ENCODE peak calls at places on chromosomes 1 and 21, in six cellular contexts. E is fibroblast of lung; N is GM23338; S is gastrocnemius medialis; X is lower lobe of right lung; V is CD8-positive, alpha-beta T cell. Z is an unnamed sample.

GRCh38 chr1:56491441-56491840 is 87.9 kb downstream of the PLPP3 start:
- DNase-seq in X (no peak), E (peak; percentile 42), V (no peak), S (no peak), N (no peak), Z (peak; percentile 43)

GRCh38 chr1:7376676-7377075 is 394.4 kb upstream of the VAMP3 start:
- DNase-seq in E (no peak), S (no peak), N (no peak), V (no peak), X (no peak), Z (no peak)

GRCh38 chr1:211068976-211069375 is 65.0 kb downstream of the KCNH1 start:
- DNase-seq in V (no peak), S (no peak), N (peak; percentile 18), E (no peak), X (no peak), Z (no peak)

GRCh38 chr1:158007180-158007579 is 13.7 kb downstream of the KIRREL1 start:
- DNase-seq in X (no peak), V (no peak), E (no peak), N (peak; percentile 49), S (no peak), Z (no peak)

GRCh38 chr21:40846566-40847411 is at the start of gene DSCAM:
- DNase-seq in E (peak; percentile 38), S (no peak), X (no peak), V (no peak), N (peak; percentile 41), Z (no peak)

GRCh38 chr1:27342778-27343638 is 1.2 kb downstream of the SYTL1 start:
- DNase-seq in N (no peak), X (peak; percentile 82), V (peak; percentile 66), S (no peak), E (no peak), Z (no peak)

GRCh38 chr1:202622388-202622787 is 87.9 kb downstream of the SYT2 start:
- DNase-seq in X (no peak), V (no peak), N (no peak), E (no peak), S (no peak), Z (no peak)

GRCh38 chr1:39322431-39322830 is 117.9 kb downstream of the MACF1 start:
- DNase-seq in E (no peak), S (no peak), V (no peak), X (no peak), N (no peak), Z (no peak)

GRCh38 chr1:229554886-229555621 is 3.5 kb downstream of the ABCB10 start:
- DNase-seq in V (no peak), N (no peak), S (no peak), X (no peak), E (no peak), Z (peak; percentile 41)
- H3K4me3 ChIP-seq in V (no peak overlapping the region), N (no peak overlapping the region), S (no peak overlapping the region), X (no peak overlapping the region), E (no peak overlapping the region), Z (no peak overlapping the region)

GRCh38 chr21:45586289-45586858 is 44.1 kb upstream of the SLC19A1 start:
- DNase-seq in E (no peak), S (no peak), N (no peak), X (no peak), V (no peak), Z (no peak)

GRCh38 chr21:45581322-45581712 is 39.1 kb upstream of the SLC19A1 start:
- DNase-seq in N (no peak), E (no peak), X (peak; percentile 37), S (no peak), V (no peak), Z (no peak)

GRCh38 chr21:45584786-45585185 is 42.5 kb upstream of the SLC19A1 start:
- DNase-seq in V (no peak), S (no peak), N (no peak), X (peak; percentile 38), E (no peak), Z (no peak)

GRCh38 chr21:45582128-45582527 is 39.9 kb upstream of the SLC19A1 start:
- DNase-seq in V (no peak), S (no peak), N (no peak), E (no peak), X (peak; percentile 37), Z (no peak)

DNA sequence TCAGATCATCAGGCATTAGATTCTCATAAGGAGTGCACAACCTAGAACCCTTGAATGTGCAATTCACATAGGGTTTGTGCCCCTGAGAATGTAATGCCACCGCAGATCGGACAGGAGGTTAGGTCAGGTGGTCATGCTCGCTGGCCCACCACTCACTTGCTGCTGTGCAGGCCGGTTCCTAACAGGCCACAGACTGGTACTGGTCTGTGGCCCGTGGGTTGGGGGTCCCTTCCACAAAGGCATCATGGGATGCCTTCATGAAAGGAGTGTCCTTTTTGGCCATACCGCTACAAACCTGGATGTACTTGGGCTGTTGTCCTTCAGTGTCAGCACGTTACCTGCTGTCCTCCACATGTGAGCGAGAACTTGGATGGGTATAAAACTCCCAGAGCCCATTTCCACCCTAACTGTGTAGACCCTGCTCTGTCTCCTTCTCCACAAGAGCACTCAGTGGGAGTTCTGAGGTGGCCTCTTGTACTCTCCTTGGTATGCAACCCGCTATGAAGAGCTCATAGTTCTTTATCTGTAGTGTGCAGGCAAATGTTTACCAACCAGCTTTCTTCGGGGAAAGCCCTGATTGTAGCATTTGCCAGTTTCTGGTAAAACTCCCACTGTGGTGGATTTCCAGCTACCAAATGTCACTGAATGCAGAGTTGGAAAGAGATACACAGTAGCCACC is 41.7 kb upstream of the SLC19A1 start:
- DNase-seq in V (no peak), S (no peak), X (peak; percentile 14), E (no peak), N (no peak), Z (no peak)
- TF ChIP-seq CTCF in V (no peak), S (no peak), X (no peak), E (no peak), N (no peak), Z (no peak)

GRCh38 chr1:198638441-198638840 is 399 bp upstream of the PTPRC start:
- DNase-seq in E (no peak), N (no peak), X (no peak), S (no peak), V (no peak), Z (no peak)
- H3K4me3 ChIP-seq in E (no peak overlapping the region), N (no peak overlapping the region), X (no peak overlapping the region), S (no peak overlapping the region), V (peak overlapping the region; percentile 83), Z (no peak overlapping the region)

GRCh38 chr1:45584351-45585109 is 689 bp downstream of the NASP start:
- DNase-seq in V (peak; percentile 79), N (peak; percentile 97), X (peak; percentile 91), S (peak; percentile 67), E (peak; percentile 82), Z (peak; percentile 88)
- TF ChIP-seq CTCF in V (no peak), N (no peak), X (no peak), S (no peak), E (no peak), Z (peak; percentile 16)

GRCh38 chr1:2074316-2074855 is 24.2 kb downstream of the PRKCZ start:
- DNase-seq in S (no peak), N (no peak), E (no peak), V (no peak), X (no peak), Z (no peak)
- H3K4me3 ChIP-seq in S (no peak overlapping the region), N (no peak overlapping the region), E (peak overlapping the region; percentile 50), V (no peak overlapping the region), X (no peak overlapping the region), Z (peak overlapping the region; percentile 52)

GRCh38 chr1:224108991-224109390 is 4.9 kb upstream of the FBXO28 start:
- DNase-seq in S (no peak), V (no peak), X (no peak), N (no peak), E (no peak), Z (no peak)

GRCh38 chr1:224109981-224110380 is 3.9 kb upstream of the FBXO28 start:
- DNase-seq in E (no peak), V (no peak), X (no peak), N (no peak), S (no peak), Z (no peak)

GRCh38 chr1:224107282-224107625 is 6.7 kb upstream of the FBXO28 start:
- DNase-seq in V (no peak), X (no peak), N (no peak), E (no peak), S (no peak), Z (no peak)

DNA sequence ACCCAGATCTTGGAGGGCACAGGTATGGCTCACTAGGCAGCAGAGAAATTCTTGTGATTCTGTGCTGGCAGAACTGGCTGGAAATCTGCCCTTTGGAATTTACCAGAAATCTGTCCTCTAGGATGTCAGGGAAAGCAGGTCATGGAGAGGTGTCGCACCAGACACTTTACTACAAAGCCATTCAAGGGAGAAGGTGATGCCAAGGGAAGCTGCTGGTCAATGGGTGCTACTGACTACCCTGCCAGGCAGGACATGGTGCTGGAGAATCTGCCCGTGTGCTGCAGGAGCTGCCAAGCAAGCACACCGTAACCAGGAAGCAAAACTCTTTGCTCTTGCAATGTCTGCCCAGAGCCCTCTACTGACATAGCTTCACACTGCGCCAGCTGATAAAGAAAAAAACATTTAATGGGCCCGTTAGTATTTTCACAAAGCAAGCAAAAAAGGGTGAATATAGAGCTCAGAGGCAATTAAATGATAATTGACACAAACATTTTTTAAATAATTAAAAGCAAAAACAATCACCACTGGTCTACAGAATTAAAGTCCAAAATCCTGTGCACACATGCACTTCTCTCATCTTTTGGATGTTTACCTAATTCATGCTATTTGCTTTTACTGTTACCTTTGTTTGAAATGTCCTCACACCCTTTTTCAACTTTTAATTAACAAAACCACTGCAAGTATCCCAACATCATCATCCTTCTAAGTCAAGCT is 7.2 kb upstream of the FBXO28 start:
- DNase-seq in E (peak; percentile 35), S (no peak), N (peak; percentile 73), V (no peak), X (no peak), Z (peak; percentile 19)
- TF ChIP-seq CTCF in E (peak; percentile 26), S (no peak), N (peak; percentile 56), V (no peak), X (no peak), Z (peak; percentile 43)